ENCODE peak calls at places on chromosomes 2 and 18, in eight cellular contexts. G is adrenal gland, Y is neural progenitor cell, M is ovary, C is psoas muscle, A is pancreas, F is lung, X is fibroblast of lung. R is an unnamed sample. For H3K9me3, the result is how much of the 10 kb centered on the place peaks cover.

GRCh38 chr2:33267745-33268144 is 208.7 kb upstream of the RASGRP3 start:
- DNase-seq in G (no peak), Y (no peak), M (no peak), C (no peak), A (no peak), F (no peak), X (peak), R (no peak)

GRCh38 chr2:96505231-96505889 is at the start of gene NEURL3:
- DNase-seq in G (no peak), Y (no peak), M (no peak), C (peak), A (no peak), F (peak), X (peak), R (peak)

GRCh38 chr18:8974279-8974678 is 128.2 kb upstream of the NDUFV2 start:
- DNase-seq in G (no peak), Y (no peak), M (no peak), C (no peak), A (no peak), F (no peak), X (no peak), R (no peak)

GRCh38 chr2:60476206-60476946 is 77.1 kb downstream of the BCL11A start:
- DNase-seq in G (peak), Y (no peak), M (no peak), C (no peak), A (peak), F (peak), X (no peak), R (no peak)

GRCh38 chr2:97731274-97732050 is 18.1 kb downstream of the ZAP70 start:
- DNase-seq in G (no peak), Y (no peak), M (no peak), C (no peak), A (no peak), F (no peak), X (no peak), R (no peak)

GRCh38 chr2:202660796-202661195 is 26.0 kb downstream of the FAM117B start:
- DNase-seq in G (peak), Y (no peak), M (no peak), C (no peak), A (no peak), F (no peak), X (no peak), R (no peak)

GRCh38 chr2:2109186-2109585 is 221.9 kb downstream of the MYT1L start:
- DNase-seq in G (no peak), Y (no peak), M (no peak), C (no peak), A (no peak), F (no peak), X (no peak), R (no peak)

GRCh38 chr2:200694071-200694470 is 108.3 kb downstream of the AOX1 start:
- DNase-seq in G (no peak), Y (no peak), M (no peak), C (no peak), A (no peak), F (no peak), X (no peak), R (no peak)

GRCh38 chr2:158153270-158154015 is 51.8 kb downstream of the UPP2 start:
- DNase-seq in G (no peak), Y (no peak), M (no peak), C (no peak), A (no peak), F (no peak), X (no peak), R (no peak)

GRCh38 chr2:17273066-17273465 is 245.2 kb downstream of the RAD51AP2 start:
- DNase-seq in G (no peak), Y (no peak), M (no peak), C (no peak), A (no peak), F (no peak), X (no peak), R (no peak)

GRCh38 chr18:13548944-13549878 is 177.1 kb downstream of the FAM210A start:
- DNase-seq in G (peak), Y (no peak), M (no peak), C (no peak), A (no peak), F (no peak), X (no peak), R (no peak)

GRCh38 chr18:48105317-48105716 is 174.9 kb upstream of the SMAD2 start:
- DNase-seq in G (no peak), Y (no peak), M (no peak), C (no peak), A (no peak), F (no peak), X (no peak), R (no peak)

GRCh38 chr2:31980674-31981356 is 30.0 kb downstream of the MEMO1 start:
- DNase-seq in G (no peak), Y (peak), M (no peak), C (no peak), A (no peak), F (no peak), X (peak), R (no peak)

GRCh38 chr2:31978436-31978835 is 32.4 kb downstream of the MEMO1 start:
- DNase-seq in G (no peak), Y (no peak), M (no peak), C (no peak), A (no peak), F (no peak), X (no peak), R (no peak)

GRCh38 chr2:31979966-31980365 is 30.8 kb downstream of the MEMO1 start:
- DNase-seq in G (no peak), Y (no peak), M (no peak), C (no peak), A (no peak), F (no peak), X (peak), R (no peak)

GRCh38 chr2:31983762-31984467 is 26.9 kb downstream of the MEMO1 start:
- DNase-seq in G (no peak), Y (no peak), M (no peak), C (no peak), A (no peak), F (no peak), X (no peak), R (no peak)

DNA sequence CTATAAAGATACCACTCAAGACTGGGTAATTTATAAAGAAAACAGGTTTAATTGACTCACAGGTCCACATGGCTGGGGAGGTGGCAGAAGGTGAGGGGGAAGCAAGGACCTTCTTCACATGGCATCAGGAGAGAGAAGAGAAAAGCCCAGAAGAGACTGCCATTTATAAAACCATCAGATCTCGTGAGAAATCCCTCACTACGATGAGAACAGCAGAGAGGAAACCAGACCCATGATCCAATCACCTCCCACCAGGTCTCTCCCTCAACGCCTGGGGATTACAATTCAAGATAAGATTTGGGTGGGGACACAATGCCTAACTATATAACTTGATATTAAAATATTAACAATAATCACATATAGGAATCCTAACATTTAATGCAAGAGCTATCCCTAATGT is 31.8 kb downstream of the MEMO1 start:
- DNase-seq in G (no peak), Y (no peak), M (no peak), C (no peak), A (no peak), F (no peak), X (no peak), R (no peak)
- H3K9me3 ChIP-seq in G (under half), Y (under half), M (under half), C (under half), A (under half), F (under half), X (under half), R (under half)

DNA sequence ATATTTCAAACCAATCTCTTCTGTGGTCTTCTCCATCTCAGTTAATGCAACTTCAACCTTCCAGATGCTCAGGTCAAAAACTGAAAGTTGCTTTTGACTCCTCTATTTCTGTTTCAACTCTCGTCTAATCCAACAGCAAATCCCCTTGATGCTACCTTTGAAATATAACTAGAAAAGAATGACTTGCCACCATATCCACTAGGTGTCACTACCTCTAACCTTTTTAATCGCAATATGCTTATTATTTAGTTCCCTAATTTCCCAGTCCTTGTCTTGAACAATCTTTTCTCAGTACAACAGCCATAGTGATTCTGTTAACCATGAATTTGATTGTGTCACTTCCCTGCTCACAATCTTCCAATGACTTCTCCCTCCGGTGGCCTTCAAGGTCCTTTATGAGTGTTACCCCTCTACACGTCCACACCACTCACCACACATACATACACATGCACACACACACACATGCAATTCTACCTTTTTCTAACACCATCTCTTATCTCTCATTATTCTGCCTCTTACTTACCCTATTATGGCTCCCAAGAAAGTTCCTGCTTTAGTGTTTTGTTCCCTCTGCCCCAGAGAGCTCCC is 245.5 kb upstream of the KCNJ3 start:
- DNase-seq in G (no peak), Y (no peak), M (no peak), C (no peak), A (no peak), F (no peak), X (no peak), R (no peak)
- TF ChIP-seq CTCF in G (no peak), Y (peak), M (no peak), C (peak), A (peak), F (peak), X (peak), R (no peak)

GRCh38 chr2:19868705-19869550 is 32.9 kb downstream of the TTC32 start:
- DNase-seq in G (no peak), Y (peak), M (peak), C (peak), A (peak), F (peak), X (peak), R (peak)
- H3K9me3 ChIP-seq in G (under half), Y (under half), M (under half), C (under half), A (under half), F (under half), X (under half), R (under half)

GRCh38 chr2:10449838-10450691 is 1.9 kb upstream of the ODC1 start:
- DNase-seq in G (no peak), Y (no peak), M (no peak), C (no peak), A (no peak), F (peak), X (peak), R (no peak)

GRCh38 chr2:10448208-10448645 is at the start of gene ODC1:
- DNase-seq in G (peak), Y (peak), M (peak), C (peak), A (peak), F (peak), X (peak), R (peak)

GRCh38 chr2:10447300-10448207 is 573 bp downstream of the ODC1 start:
- DNase-seq in G (peak), Y (peak), M (peak), C (peak), A (peak), F (no peak), X (peak), R (no peak)

GRCh38 chr2:10449481-10449831 is 1.3 kb upstream of the ODC1 start:
- DNase-seq in G (no peak), Y (no peak), M (no peak), C (no peak), A (no peak), F (no peak), X (no peak), R (no peak)

GRCh38 chr2:10448646-10449480 is 736 bp upstream of the ODC1 start:
- DNase-seq in G (peak), Y (peak), M (peak), C (peak), A (peak), F (peak), X (peak), R (peak)
- TF ChIP-seq CTCF in G (no peak), Y (peak), M (no peak), C (no peak), A (no peak), F (no peak), X (no peak), R (peak)

DNA sequence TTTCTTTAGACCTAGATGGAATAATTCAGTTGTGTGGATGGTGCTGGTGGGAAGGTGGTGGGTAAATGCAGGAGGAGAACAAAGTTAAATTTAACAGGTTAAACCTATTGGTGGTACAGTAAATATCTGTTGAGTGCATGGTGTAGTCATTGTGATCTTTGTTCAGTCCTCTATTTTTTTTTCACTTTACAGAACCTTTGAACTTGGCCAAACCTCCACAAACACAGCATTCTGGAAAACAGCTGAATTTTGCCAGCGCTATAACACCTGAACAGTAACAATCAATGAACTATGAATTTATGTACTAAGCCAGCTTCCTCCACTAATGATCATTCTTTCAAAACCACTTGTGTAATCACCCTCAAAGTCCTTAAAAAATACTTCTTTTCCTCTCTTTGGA is 161.8 kb upstream of the XIRP2 start:
- DNase-seq in G (no peak), Y (no peak), M (no peak), C (no peak), A (no peak), F (no peak), X (no peak), R (no peak)
- H3K9me3 ChIP-seq in G (under half), Y (under half), M (under half), C (under half), A (under half), F (under half), X (under half), R (under half)